ENCODE peak calls at places on chromosomes 3 and 15, in eight cellular contexts. K is stimulated activated CD8-positive, alpha-beta memory T cell treated with anti-CD3 and anti-CD28 coated beads, Interleukin-15, amount 100 ng/mL, for 24 hours; G is Panc1; S is AG09319; F is stimulated activated CD4-positive, alpha-beta T cell treated with anti-CD3 and anti-CD28 coated beads, Interleukin-1b, Interleukin-23, amount 100 ng/mL, for 48 hours; E is Calu3; Q is tibial artery; J is HuH-7. B is an unnamed sample.

GRCh38 chr15:85689729-85690128 is 105.0 kb downstream of the KLHL25 start:
- DNase-seq in K (no peak), G (no peak), S (no peak), F (peak), E (no peak), Q (no peak), J (no peak), B (no peak)

GRCh38 chr3:45960289-45960688 is 17.0 kb downstream of the CXCR6 start:
- DNase-seq in K (no peak), G (no peak), S (no peak), F (no peak), E (no peak), Q (no peak), J (no peak), B (no peak)

GRCh38 chr3:115688408-115688807 is 65.1 kb downstream of the GAP43 start:
- DNase-seq in K (no peak), G (no peak), S (no peak), F (no peak), E (no peak), Q (no peak), J (no peak), B (no peak)

GRCh38 chr15:83914906-83915305 is 261.0 kb downstream of the ADAMTSL3 start:
- DNase-seq in K (no peak), G (no peak), S (no peak), F (no peak), E (no peak), Q (no peak), J (no peak), B (no peak)

GRCh38 chr3:157274644-157275137 is 114.7 kb upstream of the CCNL1 start:
- DNase-seq in K (no peak), G (no peak), S (no peak), F (no peak), E (no peak), Q (no peak), J (no peak), B (no peak)

GRCh38 chr3:104825116-104825515 is 541.6 kb upstream of the ALCAM start:
- DNase-seq in K (no peak), G (no peak), S (no peak), F (no peak), E (no peak), Q (no peak), J (no peak), B (no peak)

GRCh38 chr3:8970971-8971589 is 7.8 kb upstream of the RAD18 start:
- DNase-seq in K (peak), G (peak), S (no peak), F (peak), E (peak), Q (no peak), J (peak), B (peak)

GRCh38 chr3:82672966-82673365 is 911.5 kb upstream of the GBE1 start:
- DNase-seq in K (no peak), G (no peak), S (no peak), F (no peak), E (no peak), Q (no peak), J (no peak), B (no peak)

GRCh38 chr15:44193651-44194396 is 1.2 kb downstream of the FRMD5 start:
- DNase-seq in K (no peak), G (no peak), S (no peak), F (no peak), E (no peak), Q (no peak), J (no peak), B (no peak)

GRCh38 chr15:31352911-31353811 is 26.5 kb downstream of the KLF13 start:
- DNase-seq in K (no peak), G (no peak), S (peak), F (no peak), E (no peak), Q (peak), J (no peak), B (no peak)

GRCh38 chr3:49120096-49120437 is 556 bp downstream of the USP19 start:
- DNase-seq in K (no peak), G (no peak), S (no peak), F (no peak), E (no peak), Q (no peak), J (peak), B (no peak)

GRCh38 chr3:9862391-9863235 is 17.4 kb downstream of the CIDEC start:
- DNase-seq in K (no peak), G (no peak), S (no peak), F (peak), E (peak), Q (no peak), J (peak), B (no peak)

GRCh38 chr15:71957026-71957425 is 146.7 kb downstream of the NR2E3 start:
- DNase-seq in K (no peak), G (no peak), S (no peak), F (no peak), E (no peak), Q (no peak), J (no peak), B (no peak)

GRCh38 chr15:78565951-78566774 is 843 bp downstream of the CHRNA5 start:
- DNase-seq in K (no peak), G (peak), S (no peak), F (no peak), E (peak), Q (no peak), J (peak), B (no peak)

GRCh38 chr15:42730135-42730534 is 6.8 kb downstream of the CDAN1 start:
- DNase-seq in K (no peak), G (no peak), S (no peak), F (no peak), E (no peak), Q (no peak), J (no peak), B (no peak)

GRCh38 chr3:52197842-52198625 is at the start of gene ALAS1:
- DNase-seq in K (peak), G (peak), S (peak), F (peak), E (peak), Q (peak), J (peak), B (peak)

GRCh38 chr3:193680220-193680619 is 87.2 kb downstream of the OPA1 start:
- DNase-seq in K (no peak), G (no peak), S (no peak), F (no peak), E (no peak), Q (no peak), J (no peak), B (no peak)

GRCh38 chr15:31264534-31265089 is 62.0 kb upstream of the KLF13 start:
- DNase-seq in K (no peak), G (no peak), S (no peak), F (no peak), E (no peak), Q (no peak), J (no peak), B (no peak)

GRCh38 chr15:96160269-96160668 is 170.2 kb upstream of the NR2F2 start:
- DNase-seq in K (no peak), G (no peak), S (peak), F (no peak), E (no peak), Q (peak), J (no peak), B (no peak)

GRCh38 chr3:72065872-72066641 is 281.1 kb upstream of the PROK2 start:
- DNase-seq in K (no peak), G (no peak), S (no peak), F (no peak), E (no peak), Q (no peak), J (no peak), B (no peak)

GRCh38 chr15:75363786-75364185 is 4.6 kb downstream of the MAN2C1 start:
- DNase-seq in K (no peak), G (no peak), S (no peak), F (no peak), E (no peak), Q (no peak), J (no peak), B (no peak)

GRCh38 chr3:3665961-3666640 is 133.1 kb upstream of the LRRN1 start:
- DNase-seq in K (no peak), G (no peak), S (no peak), F (no peak), E (peak), Q (no peak), J (no peak), B (no peak)

GRCh38 chr3:66224220-66224619 is 3.4 kb downstream of the SLC25A26 start:
- DNase-seq in K (no peak), G (no peak), S (no peak), F (peak), E (no peak), Q (no peak), J (no peak), B (no peak)

GRCh38 chr3:177439729-177440269 is 242.5 kb upstream of the TBL1XR1 start:
- DNase-seq in K (no peak), G (no peak), S (no peak), F (no peak), E (no peak), Q (no peak), J (no peak), B (no peak)

GRCh38 chr3:71902258-71903128 is 117.5 kb upstream of the PROK2 start:
- DNase-seq in K (no peak), G (no peak), S (no peak), F (no peak), E (no peak), Q (no peak), J (no peak), B (no peak)

GRCh38 chr3:71754610-71755253 is 1.1 kb downstream of the GPR27 start:
- DNase-seq in K (no peak), G (no peak), S (no peak), F (no peak), E (no peak), Q (no peak), J (no peak), B (no peak)

GRCh38 chr3:55775366-55775765 is 288.3 kb upstream of the WNT5A start:
- DNase-seq in K (no peak), G (no peak), S (no peak), F (no peak), E (no peak), Q (no peak), J (no peak), B (no peak)

GRCh38 chr3:25589783-25590258 is 74.9 kb downstream of the TOP2B start:
- DNase-seq in K (no peak), G (no peak), S (no peak), F (no peak), E (no peak), Q (no peak), J (no peak), B (no peak)

GRCh38 chr3:52838561-52839267 is 3.9 kb upstream of the MUSTN1 start:
- DNase-seq in K (no peak), G (no peak), S (no peak), F (no peak), E (no peak), Q (no peak), J (no peak), B (no peak)

GRCh38 chr3:65348596-65348995 is 660.8 kb upstream of the ADAMTS9 start:
- DNase-seq in K (no peak), G (no peak), S (peak), F (no peak), E (no peak), Q (no peak), J (no peak), B (no peak)

GRCh38 chr15:61935493-61935892 is 124.8 kb downstream of the VPS13C start:
- DNase-seq in K (no peak), G (no peak), S (no peak), F (no peak), E (no peak), Q (no peak), J (no peak), B (no peak)

GRCh38 chr3:132368962-132369361 is 48.3 kb upstream of the DNAJC13 start:
- DNase-seq in K (no peak), G (no peak), S (no peak), F (no peak), E (no peak), Q (no peak), J (no peak), B (no peak)

GRCh38 chr15:82952156-82953081 is at the start of gene HOMER2:
- DNase-seq in K (no peak), G (no peak), S (no peak), F (no peak), E (peak), Q (no peak), J (peak), B (no peak)

GRCh38 chr3:50660386-50660785 is 14.3 kb upstream of the DOCK3 start:
- DNase-seq in K (no peak), G (no peak), S (no peak), F (no peak), E (no peak), Q (peak), J (no peak), B (no peak)

GRCh38 chr3:179046497-179047353 is 24.9 kb downstream of the ZMAT3 start:
- DNase-seq in K (no peak), G (no peak), S (no peak), F (no peak), E (no peak), Q (no peak), J (no peak), B (no peak)

GRCh38 chr3:140355481-140355880 is 322.4 kb upstream of the TRIM42 start:
- DNase-seq in K (no peak), G (no peak), S (no peak), F (no peak), E (no peak), Q (no peak), J (no peak), B (no peak)

GRCh38 chr15:67174864-67175573 is 79.4 kb downstream of the AAGAB start:
- DNase-seq in K (no peak), G (peak), S (no peak), F (peak), E (peak), Q (peak), J (no peak), B (peak)

GRCh38 chr3:194046995-194047681 is 88.8 kb upstream of the HES1 start:
- DNase-seq in K (no peak), G (no peak), S (no peak), F (no peak), E (no peak), Q (no peak), J (no peak), B (no peak)